ENCODE peak calls at places on chromosomes 12 and 14, in nine cellular contexts. M is GF-D8, Z is left colon, D is naive B cell, C is germinal center, Q is NCI-H748 treated with DMSO at 0.1 percent for 48 hours, U is stromal cell of bone marrow, J is ELR, Y is hepatocyte. T is an unnamed sample.

GRCh38 chr12:82593901-82594396 is 92.8 kb upstream of the TMTC2 start:
- DNase-seq in M (no peak), Z (no peak), D (no peak), C (no peak), Q (no peak), U (no peak), J (no peak), Y (no peak), T (no peak)

GRCh38 chr12:81863406-81863805 is 104.3 kb upstream of the PPFIA2 start:
- DNase-seq in M (no peak), Z (no peak), D (no peak), C (no peak), Q (no peak), U (peak; percentile 9), J (no peak), Y (no peak), T (no peak)

GRCh38 chr12:132356686-132357622 is 27.6 kb upstream of the GALNT9 start:
- DNase-seq in M (no peak), Z (peak; percentile 54), D (no peak), C (no peak), Q (no peak), U (no peak), J (peak; percentile 73), Y (peak; percentile 83), T (peak; percentile 91)

GRCh38 chr12:124110372-124110883 is 137.4 kb downstream of the ZNF664 start:
- DNase-seq in M (no peak), Z (no peak), D (no peak), C (no peak), Q (no peak), U (no peak), J (no peak), Y (no peak), T (no peak)

GRCh38 chr12:28258998-28259397 is 68.7 kb downstream of the CCDC91 start:
- DNase-seq in M (no peak), Z (no peak), D (no peak), C (no peak), Q (no peak), U (peak; percentile 6), J (peak; percentile 14), Y (no peak), T (no peak)

GRCh38 chr12:62434504-62435336 is 31.9 kb upstream of the MON2 start:
- DNase-seq in M (no peak), Z (no peak), D (peak; percentile 14), C (peak; percentile 20), Q (peak; percentile 1), U (no peak), J (no peak), Y (no peak), T (peak; percentile 53)

GRCh38 chr12:113861708-113862312 is 104.3 kb downstream of the RBM19 start:
- DNase-seq in M (peak; percentile 29), Z (no peak), D (no peak), C (no peak), Q (no peak), U (no peak), J (no peak), Y (no peak), T (no peak)

GRCh38 chr14:93655078-93655750 is 133.1 kb downstream of the PRIMA1 start:
- DNase-seq in M (no peak), Z (no peak), D (no peak), C (peak; percentile 15), Q (peak; percentile 31), U (peak; percentile 22), J (peak; percentile 79), Y (peak; percentile 90), T (peak; percentile 59)

GRCh38 chr14:21083565-21084325 is 13.6 kb downstream of the ARHGEF40 start:
- DNase-seq in M (no peak), Z (no peak), D (no peak), C (no peak), Q (no peak), U (no peak), J (no peak), Y (no peak), T (no peak)

GRCh38 chr12:87425942-87426554 is 603.2 kb downstream of the C12orf50 start:
- DNase-seq in M (no peak), Z (no peak), D (no peak), C (no peak), Q (no peak), U (no peak), J (peak; percentile 33), Y (no peak), T (peak; percentile 59)

GRCh38 chr12:95446511-95446910 is 27.4 kb upstream of the METAP2 start:
- DNase-seq in M (no peak), Z (peak; percentile 63), D (no peak), C (no peak), Q (no peak), U (no peak), J (no peak), Y (peak; percentile 75), T (no peak)

GRCh38 chr14:99564256-99564902 is 39.6 kb downstream of the CCDC85C start:
- DNase-seq in M (no peak), Z (peak; percentile 55), D (no peak), C (no peak), Q (peak; percentile 47), U (peak; percentile 38), J (peak; percentile 38), Y (peak; percentile 87), T (no peak)

GRCh38 chr12:120199595-120200306 is 1.2 kb downstream of the RPLP0 start:
- DNase-seq in M (no peak), Z (no peak), D (no peak), C (no peak), Q (no peak), U (peak; percentile 98), J (peak; percentile 80), Y (no peak), T (no peak)

GRCh38 chr12:67772276-67773169 is 124.0 kb downstream of the DYRK2 start:
- DNase-seq in M (no peak), Z (no peak), D (no peak), C (no peak), Q (no peak), U (no peak), J (no peak), Y (peak; percentile 57), T (no peak)

GRCh38 chr14:59679872-59680271 is 103.3 kb upstream of the CCDC175 start:
- DNase-seq in M (no peak), Z (no peak), D (no peak), C (no peak), Q (peak; percentile 85), U (peak; percentile 34), J (no peak), Y (peak; percentile 39), T (no peak)

GRCh38 chr12:47799357-47799955 is 20.2 kb downstream of the HDAC7 start:
- DNase-seq in M (no peak), Z (no peak), D (no peak), C (no peak), Q (no peak), U (no peak), J (no peak), Y (no peak), T (no peak)

GRCh38 chr12:120126635-120127005 is 10.1 kb upstream of the RAB35 start:
- DNase-seq in M (peak; percentile 79), Z (no peak), D (no peak), C (no peak), Q (no peak), U (peak; percentile 30), J (no peak), Y (no peak), T (peak; percentile 93)

T was measured in Kasumi-1.